ENCODE peak calls at places on chromosomes 1 and 21, in five cellular contexts. G is NCI-H1930, K is RWPE1, D is T-cell, Q is GM12865. H is an unnamed sample.

GRCh38 chr1:226060976-226061792 is 1.3 kb upstream of the H3-3A start:
- DNase-seq in G (no peak), Q (no peak), K (no peak), D (no peak), H (peak; percentile 81)

GRCh38 chr1:47432071-47433036 is 5.5 kb upstream of the FOXD2 start:
- DNase-seq in K (peak; percentile 58), Q (peak; percentile 40), D (peak; percentile 52), G (peak; percentile 38), H (peak; percentile 86)

GRCh38 chr1:212692774-212693644 is 6.6 kb downstream of the BATF3 start:
- DNase-seq in Q (no peak), D (no peak), G (no peak), K (peak; percentile 77), H (no peak)

GRCh38 chr1:66788231-66788939 is 12.7 kb downstream of the INSL5 start:
- DNase-seq in G (no peak), Q (peak; percentile 54), K (peak; percentile 69), D (peak; percentile 14), H (no peak)

GRCh38 chr1:151314137-151314875 is 12.9 kb downstream of the PI4KB start:
- DNase-seq in G (no peak), Q (no peak), D (no peak), K (peak; percentile 46), H (no peak)

GRCh38 chr21:29797155-29797554 is 142.6 kb downstream of the GRIK1 start:
- DNase-seq in G (no peak), Q (no peak), D (no peak), K (no peak), H (no peak)

GRCh38 chr1:26848947-26849774 is 13.8 kb upstream of the SFN start:
- DNase-seq in K (peak; percentile 97), D (no peak), G (no peak), Q (no peak), H (no peak)

GRCh38 chr1:108036796-108037545 is 72.0 kb upstream of the VAV3 start:
- DNase-seq in D (no peak), Q (no peak), K (no peak), G (no peak), H (no peak)

GRCh38 chr1:86067626-86068025 is 88.9 kb downstream of the COL24A1 start:
- DNase-seq in K (no peak), D (no peak), Q (no peak), G (no peak), H (no peak)

GRCh38 chr1:51517361-51518032 is 1.6 kb downstream of the EPS15 start:
- DNase-seq in K (no peak), D (no peak), Q (no peak), G (no peak), H (peak; percentile 73)

GRCh38 chr1:212529211-212529731 is 79.3 kb upstream of the ATF3 start:
- DNase-seq in G (no peak), D (no peak), K (no peak), Q (no peak), H (no peak)

GRCh38 chr21:41750051-41750450 is 16.8 kb downstream of the RIPK4 start:
- DNase-seq in G (no peak), D (no peak), Q (no peak), K (no peak), H (no peak)

GRCh38 chr1:12134716-12135115 is 32.1 kb upstream of the TNFRSF1B start:
- DNase-seq in K (no peak), Q (no peak), G (no peak), D (no peak), H (no peak)

GRCh38 chr1:100902365-100902764 is 6.5 kb downstream of the SLC30A7 start:
- DNase-seq in G (no peak), Q (no peak), K (no peak), D (no peak), H (no peak)

GRCh38 chr1:113256348-113256729 is 134.0 kb upstream of the MAGI3 start:
- DNase-seq in D (no peak), K (no peak), G (no peak), Q (no peak), H (no peak)

GRCh38 chr1:95388041-95388440 is 154.0 kb downstream of the RWDD3 start:
- DNase-seq in D (no peak), G (no peak), Q (no peak), K (no peak), H (no peak)

GRCh38 chr21:39834543-39834942 is 32.7 kb upstream of the PCP4 start:
- DNase-seq in K (no peak), Q (no peak), D (no peak), G (no peak), H (no peak)

GRCh38 chr1:94801919-94802546 is 18.1 kb upstream of the SLC44A3 start:
- DNase-seq in D (no peak), K (peak; percentile 71), Q (peak; percentile 32), G (no peak), H (peak; percentile 84)

GRCh38 chr1:203462878-203463277 is 12.7 kb upstream of the PRELP start:
- DNase-seq in D (no peak), Q (no peak), K (peak; percentile 72), G (no peak), H (no peak)

GRCh38 chr1:79043506-79043905 is 37.0 kb upstream of the ADGRL4 start:
- DNase-seq in Q (no peak), D (no peak), G (no peak), K (no peak), H (no peak)

GRCh38 chr1:45573231-45573804 is 10.5 kb upstream of the NASP start:
- DNase-seq in K (no peak), Q (no peak), D (no peak), G (no peak), H (no peak)

GRCh38 chr21:43025636-43026180 is 49.9 kb downstream of the CBS start:
- DNase-seq in D (no peak), K (no peak), G (no peak), Q (no peak), H (no peak)

GRCh38 chr1:78005755-78006154 is 1.0 kb downstream of the DNAJB4 start:
- DNase-seq in K (peak; percentile 35), D (no peak), G (no peak), Q (peak; percentile 29), H (peak; percentile 78)